ENCODE peak calls at places on chromosomes 6 and 20, in ten cellular contexts. One of them, this sample, is unnamed. For H3K9me3, the result is how much of the 10 kb centered on the place peaks cover.

GRCh38 chr20:17939622-17940446 is 28.8 kb downstream of the SNX5 start:
- DNase-seq in right lobe of liver: no peak
- DNase-seq in uterus: no peak
- DNase-seq in HCT116: no peak
- DNase-seq in testis: no peak
- DNase-seq in Peyer's patch: no peak
- DNase-seq in body of pancreas: no peak
- DNase-seq in transverse colon: no peak
- DNase-seq in gastrocnemius medialis: no peak
- DNase-seq in adrenal gland: no peak
- DNase-seq in this sample: no peak

GRCh38 chr20:63224272-63225081 is 8.5 kb upstream of the YTHDF1 start:
- DNase-seq in Peyer's patch: no peak
- DNase-seq in HCT116: no peak
- DNase-seq in body of pancreas: peak
- DNase-seq in right lobe of liver: no peak
- DNase-seq in transverse colon: peak
- DNase-seq in testis: peak
- DNase-seq in uterus: peak
- DNase-seq in adrenal gland: peak
- DNase-seq in gastrocnemius medialis: no peak
- DNase-seq in this sample: no peak

GRCh38 chr6:12776291-12776690 is 59.7 kb downstream of the PHACTR1 start:
- DNase-seq in gastrocnemius medialis: no peak
- DNase-seq in testis: no peak
- DNase-seq in transverse colon: no peak
- DNase-seq in Peyer's patch: no peak
- DNase-seq in body of pancreas: no peak
- DNase-seq in right lobe of liver: no peak
- DNase-seq in uterus: no peak
- DNase-seq in HCT116: no peak
- DNase-seq in adrenal gland: no peak
- DNase-seq in this sample: no peak

GRCh38 chr6:157221049-157221816 is 102.1 kb downstream of the TMEM242 start:
- DNase-seq in transverse colon: peak
- DNase-seq in adrenal gland: peak
- DNase-seq in HCT116: peak
- DNase-seq in testis: peak
- DNase-seq in right lobe of liver: peak
- DNase-seq in uterus: peak
- DNase-seq in body of pancreas: peak
- DNase-seq in Peyer's patch: peak
- DNase-seq in gastrocnemius medialis: peak
- DNase-seq in this sample: peak

GRCh38 chr6:143098054-143098673 is 37.5 kb downstream of the AIG1 start:
- DNase-seq in HCT116: no peak
- DNase-seq in body of pancreas: no peak
- DNase-seq in uterus: no peak
- DNase-seq in gastrocnemius medialis: no peak
- DNase-seq in testis: no peak
- DNase-seq in adrenal gland: no peak
- DNase-seq in transverse colon: no peak
- DNase-seq in right lobe of liver: no peak
- DNase-seq in Peyer's patch: no peak
- DNase-seq in this sample: no peak

GRCh38 chr6:106223300-106223930 is 102.1 kb downstream of the ATG5 start:
- DNase-seq in testis: peak
- DNase-seq in gastrocnemius medialis: no peak
- DNase-seq in Peyer's patch: peak
- DNase-seq in transverse colon: peak
- DNase-seq in adrenal gland: peak
- DNase-seq in uterus: peak
- DNase-seq in right lobe of liver: peak
- DNase-seq in HCT116: peak
- DNase-seq in body of pancreas: peak
- DNase-seq in this sample: no peak

GRCh38 chr20:41169791-41170351 is 32.5 kb downstream of the PLCG1 start:
- DNase-seq in Peyer's patch: peak
- DNase-seq in adrenal gland: peak
- DNase-seq in body of pancreas: peak
- DNase-seq in HCT116: no peak
- DNase-seq in gastrocnemius medialis: no peak
- DNase-seq in transverse colon: peak
- DNase-seq in uterus: peak
- DNase-seq in testis: no peak
- DNase-seq in right lobe of liver: peak
- DNase-seq in this sample: no peak

GRCh38 chr6:147167576-147168461 is 36.4 kb upstream of the STXBP5 start:
- DNase-seq in Peyer's patch: no peak
- DNase-seq in uterus: no peak
- DNase-seq in testis: no peak
- DNase-seq in gastrocnemius medialis: no peak
- DNase-seq in transverse colon: no peak
- DNase-seq in right lobe of liver: no peak
- DNase-seq in adrenal gland: no peak
- DNase-seq in HCT116: no peak
- DNase-seq in body of pancreas: no peak
- DNase-seq in this sample: no peak

GRCh38 chr20:44651507-44652373 is at the start of gene ADA:
- DNase-seq in adrenal gland: peak
- DNase-seq in transverse colon: peak
- DNase-seq in gastrocnemius medialis: no peak
- DNase-seq in body of pancreas: peak
- DNase-seq in testis: peak
- DNase-seq in uterus: peak
- DNase-seq in right lobe of liver: peak
- DNase-seq in Peyer's patch: peak
- DNase-seq in HCT116: no peak
- DNase-seq in this sample: no peak

GRCh38 chr6:167306401-167306998 is 15.4 kb downstream of the UNC93A start:
- DNase-seq in transverse colon: no peak
- DNase-seq in adrenal gland: no peak
- DNase-seq in uterus: no peak
- DNase-seq in right lobe of liver: no peak
- DNase-seq in Peyer's patch: peak
- DNase-seq in HCT116: peak
- DNase-seq in body of pancreas: no peak
- DNase-seq in gastrocnemius medialis: no peak
- DNase-seq in testis: no peak
- DNase-seq in this sample: no peak

GRCh38 chr6:166640342-166641043 is 13.4 kb upstream of the RPS6KA2 start:
- DNase-seq in transverse colon: no peak
- DNase-seq in testis: no peak
- DNase-seq in adrenal gland: no peak
- DNase-seq in HCT116: no peak
- DNase-seq in gastrocnemius medialis: no peak
- DNase-seq in uterus: no peak
- DNase-seq in body of pancreas: no peak
- DNase-seq in right lobe of liver: no peak
- DNase-seq in Peyer's patch: no peak
- DNase-seq in this sample: no peak

GRCh38 chr6:71072508-71072907 is 115.6 kb upstream of the B3GAT2 start:
- DNase-seq in body of pancreas: no peak
- DNase-seq in gastrocnemius medialis: no peak
- DNase-seq in adrenal gland: no peak
- DNase-seq in right lobe of liver: no peak
- DNase-seq in Peyer's patch: no peak
- DNase-seq in testis: no peak
- DNase-seq in HCT116: no peak
- DNase-seq in uterus: no peak
- DNase-seq in transverse colon: no peak
- DNase-seq in this sample: no peak

GRCh38 chr6:41653642-41654432 is 15.6 kb downstream of the MDFI start:
- DNase-seq in Peyer's patch: no peak
- DNase-seq in HCT116: no peak
- DNase-seq in right lobe of liver: no peak
- DNase-seq in body of pancreas: no peak
- DNase-seq in gastrocnemius medialis: no peak
- DNase-seq in adrenal gland: no peak
- DNase-seq in transverse colon: no peak
- DNase-seq in uterus: no peak
- DNase-seq in testis: no peak
- DNase-seq in this sample: no peak

GRCh38 chr6:36609582-36609981 is 15.4 kb downstream of the SRSF3 start:
- DNase-seq in right lobe of liver: peak
- DNase-seq in adrenal gland: peak
- DNase-seq in body of pancreas: no peak
- DNase-seq in testis: no peak
- DNase-seq in HCT116: no peak
- DNase-seq in Peyer's patch: peak
- DNase-seq in transverse colon: no peak
- DNase-seq in gastrocnemius medialis: no peak
- DNase-seq in uterus: no peak
- DNase-seq in this sample: no peak

GRCh38 chr6:36605560-36606391 is 11.6 kb downstream of the SRSF3 start:
- DNase-seq in uterus: no peak
- DNase-seq in body of pancreas: no peak
- DNase-seq in gastrocnemius medialis: no peak
- DNase-seq in HCT116: no peak
- DNase-seq in transverse colon: no peak
- DNase-seq in adrenal gland: peak
- DNase-seq in right lobe of liver: no peak
- DNase-seq in Peyer's patch: no peak
- DNase-seq in testis: no peak
- DNase-seq in this sample: no peak

GRCh38 chr6:36610041-36610440 is 15.9 kb downstream of the SRSF3 start:
- DNase-seq in testis: no peak
- DNase-seq in transverse colon: no peak
- DNase-seq in HCT116: no peak
- DNase-seq in uterus: no peak
- DNase-seq in Peyer's patch: no peak
- DNase-seq in adrenal gland: peak
- DNase-seq in gastrocnemius medialis: no peak
- DNase-seq in body of pancreas: no peak
- DNase-seq in right lobe of liver: peak
- DNase-seq in this sample: no peak

GRCh38 chr6:36608788-36609563 is 14.8 kb downstream of the SRSF3 start:
- DNase-seq in body of pancreas: peak
- DNase-seq in HCT116: no peak
- DNase-seq in Peyer's patch: peak
- DNase-seq in adrenal gland: peak
- DNase-seq in testis: no peak
- DNase-seq in uterus: no peak
- DNase-seq in gastrocnemius medialis: no peak
- DNase-seq in right lobe of liver: peak
- DNase-seq in transverse colon: no peak
- DNase-seq in this sample: no peak

GRCh38 chr6:36607782-36608386 is 13.7 kb downstream of the SRSF3 start:
- DNase-seq in HCT116: no peak
- DNase-seq in body of pancreas: peak
- DNase-seq in transverse colon: no peak
- DNase-seq in right lobe of liver: no peak
- DNase-seq in uterus: no peak
- DNase-seq in testis: no peak
- DNase-seq in Peyer's patch: peak
- DNase-seq in gastrocnemius medialis: peak
- DNase-seq in adrenal gland: peak
- DNase-seq in this sample: no peak
- H3K9me3 ChIP-seq in HCT116: under half
- H3K9me3 ChIP-seq in body of pancreas: under half
- H3K9me3 ChIP-seq in transverse colon: under half
- H3K9me3 ChIP-seq in right lobe of liver: under half
- H3K9me3 ChIP-seq in uterus: under half
- H3K9me3 ChIP-seq in testis: under half
- H3K9me3 ChIP-seq in Peyer's patch: under half
- H3K9me3 ChIP-seq in gastrocnemius medialis: under half
- H3K9me3 ChIP-seq in adrenal gland: under half
- H3K9me3 ChIP-seq in this sample: under half

GRCh38 chr20:53739799-53740785 is 146.5 kb upstream of the ZNF217 start:
- DNase-seq in uterus: no peak
- DNase-seq in HCT116: no peak
- DNase-seq in gastrocnemius medialis: no peak
- DNase-seq in testis: no peak
- DNase-seq in Peyer's patch: no peak
- DNase-seq in transverse colon: no peak
- DNase-seq in body of pancreas: no peak
- DNase-seq in adrenal gland: no peak
- DNase-seq in right lobe of liver: no peak
- DNase-seq in this sample: no peak
- TF ChIP-seq POLR2A in uterus: no peak
- TF ChIP-seq POLR2A in HCT116: no peak
- TF ChIP-seq POLR2A in gastrocnemius medialis: no peak
- TF ChIP-seq POLR2A in testis: no peak
- TF ChIP-seq POLR2A in Peyer's patch: peak
- TF ChIP-seq POLR2A in transverse colon: no peak
- TF ChIP-seq POLR2A in body of pancreas: peak
- TF ChIP-seq POLR2A in adrenal gland: no peak
- TF ChIP-seq POLR2A in right lobe of liver: no peak
- TF ChIP-seq POLR2A in this sample: no peak

GRCh38 chr6:159267165-159267564 is 98.0 kb downstream of the FNDC1 start:
- DNase-seq in transverse colon: no peak
- DNase-seq in Peyer's patch: no peak
- DNase-seq in body of pancreas: no peak
- DNase-seq in right lobe of liver: no peak
- DNase-seq in testis: peak
- DNase-seq in HCT116: no peak
- DNase-seq in uterus: no peak
- DNase-seq in adrenal gland: no peak
- DNase-seq in gastrocnemius medialis: no peak
- DNase-seq in this sample: no peak
- H3K9me3 ChIP-seq in transverse colon: under half
- H3K9me3 ChIP-seq in Peyer's patch: under half
- H3K9me3 ChIP-seq in body of pancreas: under half
- H3K9me3 ChIP-seq in right lobe of liver: under half
- H3K9me3 ChIP-seq in testis: under half
- H3K9me3 ChIP-seq in HCT116: under half
- H3K9me3 ChIP-seq in uterus: under half
- H3K9me3 ChIP-seq in adrenal gland: under half
- H3K9me3 ChIP-seq in gastrocnemius medialis: under half
- H3K9me3 ChIP-seq in this sample: under half

GRCh38 chr20:48738094-48738398 is 89.8 kb downstream of the PREX1 start:
- DNase-seq in HCT116: no peak
- DNase-seq in body of pancreas: no peak
- DNase-seq in gastrocnemius medialis: no peak
- DNase-seq in Peyer's patch: no peak
- DNase-seq in right lobe of liver: no peak
- DNase-seq in uterus: no peak
- DNase-seq in testis: no peak
- DNase-seq in adrenal gland: no peak
- DNase-seq in transverse colon: no peak
- DNase-seq in this sample: no peak

GRCh38 chr20:48739395-48740268 is 88.2 kb downstream of the PREX1 start:
- DNase-seq in transverse colon: no peak
- DNase-seq in HCT116: no peak
- DNase-seq in testis: no peak
- DNase-seq in right lobe of liver: no peak
- DNase-seq in body of pancreas: no peak
- DNase-seq in Peyer's patch: no peak
- DNase-seq in uterus: no peak
- DNase-seq in adrenal gland: no peak
- DNase-seq in gastrocnemius medialis: no peak
- DNase-seq in this sample: no peak

GRCh38 chr20:48740269-48740603 is 87.6 kb downstream of the PREX1 start:
- DNase-seq in Peyer's patch: no peak
- DNase-seq in gastrocnemius medialis: no peak
- DNase-seq in right lobe of liver: no peak
- DNase-seq in uterus: no peak
- DNase-seq in testis: no peak
- DNase-seq in transverse colon: no peak
- DNase-seq in body of pancreas: no peak
- DNase-seq in HCT116: no peak
- DNase-seq in adrenal gland: no peak
- DNase-seq in this sample: no peak

GRCh38 chr20:48737463-48738093 is 90.2 kb downstream of the PREX1 start:
- DNase-seq in right lobe of liver: no peak
- DNase-seq in gastrocnemius medialis: no peak
- DNase-seq in body of pancreas: no peak
- DNase-seq in testis: no peak
- DNase-seq in transverse colon: no peak
- DNase-seq in uterus: no peak
- DNase-seq in Peyer's patch: no peak
- DNase-seq in HCT116: no peak
- DNase-seq in adrenal gland: no peak
- DNase-seq in this sample: no peak

GRCh38 chr20:48738399-48739304 is 89.1 kb downstream of the PREX1 start:
- DNase-seq in Peyer's patch: no peak
- DNase-seq in adrenal gland: no peak
- DNase-seq in transverse colon: no peak
- DNase-seq in right lobe of liver: no peak
- DNase-seq in body of pancreas: no peak
- DNase-seq in testis: no peak
- DNase-seq in HCT116: no peak
- DNase-seq in uterus: no peak
- DNase-seq in gastrocnemius medialis: no peak
- DNase-seq in this sample: no peak
- TF ChIP-seq POLR2A in Peyer's patch: no peak
- TF ChIP-seq POLR2A in adrenal gland: no peak
- TF ChIP-seq POLR2A in transverse colon: no peak
- TF ChIP-seq POLR2A in right lobe of liver: no peak
- TF ChIP-seq POLR2A in body of pancreas: no peak
- TF ChIP-seq POLR2A in testis: no peak
- TF ChIP-seq POLR2A in HCT116: no peak
- TF ChIP-seq POLR2A in uterus: no peak
- TF ChIP-seq POLR2A in gastrocnemius medialis: no peak
- TF ChIP-seq POLR2A in this sample: no peak